ENCODE peak calls at places on chromosomes 16 and 17, in four cellular contexts. W is K562, D is H1, R is GM12878. I is an unnamed sample.
A peak's percentile ranks its signal among the peaks of the same experiment; 100 is the strongest.

GRCh38 chr16:12721841-12722467 is 81.7 kb downstream of the CPPED1 start:
- DNase-seq in W (no peak), R (no peak), D (no peak), I (no peak)

GRCh38 chr16:68406458-68407041 is 41.8 kb downstream of the SMPD3 start:
- DNase-seq in D (no peak), R (no peak), W (no peak), I (no peak)

GRCh38 chr17:51435641-51436091 is 175.3 kb downstream of the UTP18 start:
- DNase-seq in R (no peak), D (peak; percentile 7), W (peak; percentile 55), I (peak; percentile 85)

GRCh38 chr16:27204232-27204915 is 1.0 kb downstream of the KDM8 start:
- DNase-seq in R (no peak), D (no peak), W (no peak), I (peak; percentile 13)

GRCh38 chr17:17206149-17206912 is at the start of gene PLD6:
- DNase-seq in R (peak; percentile 72), D (no peak), W (peak; percentile 88), I (peak; percentile 69)

GRCh38 chr16:89442588-89442987 is 47.8 kb downstream of the ANKRD11 start:
- DNase-seq in W (no peak), R (no peak), D (no peak), I (no peak)

GRCh38 chr17:81044764-81045589 is 10.0 kb downstream of the BAIAP2 start:
- DNase-seq in W (no peak), R (no peak), D (no peak), I (no peak)

GRCh38 chr17:71398706-71399620 is 721.9 kb upstream of the SOX9 start:
- DNase-seq in W (no peak), R (no peak), D (no peak), I (no peak)

GRCh38 chr17:57862990-57863667 is 13.3 kb upstream of the MRPS23 start:
- DNase-seq in W (peak; percentile 79), D (no peak), R (no peak), I (no peak)

GRCh38 chr17:39994448-39994847 is 13.8 kb downstream of the PSMD3 start:
- DNase-seq in D (no peak), R (no peak), W (no peak), I (no peak)

GRCh38 chr17:49554694-49555494 is 20.8 kb upstream of the NXPH3 start:
- DNase-seq in R (no peak), W (peak; percentile 8), D (no peak), I (no peak)

GRCh38 chr17:3888343-3889171 is 4.3 kb downstream of the CAMKK1 start:
- DNase-seq in R (no peak), D (no peak), W (peak; percentile 88), I (peak; percentile 72)

GRCh38 chr17:81142301-81143199 is 22.8 kb upstream of the PVALEF start:
- DNase-seq in R (peak; percentile 5), W (peak; percentile 80), D (peak; percentile 47), I (peak; percentile 76)

GRCh38 chr17:5508855-5509254 is 22.5 kb downstream of the MIS12 start:
- DNase-seq in W (no peak), R (no peak), D (no peak), I (no peak)

GRCh38 chr16:3348547-3349167 is 7.0 kb upstream of the OR2C1 start:
- DNase-seq in R (peak; percentile 24), D (no peak), W (peak; percentile 85), I (no peak)

GRCh38 chr16:57889522-57889921 is 81.4 kb downstream of the CNGB1 start:
- DNase-seq in W (no peak), R (no peak), D (no peak), I (no peak)

GRCh38 chr16:57341441-57342303 is 16.9 kb upstream of the CCL22 start:
- DNase-seq in W (no peak), R (no peak), D (no peak), I (no peak)

GRCh38 chr17:48100160-48100559 is 1.1 kb downstream of the CBX1 start:
- DNase-seq in R (no peak), D (no peak), W (no peak), I (no peak)

GRCh38 chr17:83137523-83137922 is 58.1 kb downstream of the METRNL start:
- DNase-seq in R (no peak), D (no peak), W (no peak), I (no peak)

GRCh38 chr16:67279296-67280089 is at the start of gene PLEKHG4:
- DNase-seq in W (peak; percentile 96), R (peak; percentile 13), D (peak; percentile 27), I (peak; percentile 52)

GRCh38 chr16:68234188-68235104 is 1.5 kb downstream of the ESRP2 start:
- DNase-seq in R (no peak), W (no peak), D (no peak), I (peak; percentile 61)

GRCh38 chr17:30588798-30589247 is 111.6 kb downstream of the GOSR1 start:
- DNase-seq in R (no peak), D (no peak), W (no peak), I (no peak)

GRCh38 chr16:69745232-69745612 is 9.5 kb downstream of the NOB1 start:
- DNase-seq in D (no peak), R (no peak), W (no peak), I (no peak)

GRCh38 chr17:75552425-75552824 is 26.9 kb downstream of the LLGL2 start:
- DNase-seq in W (no peak), D (no peak), R (no peak), I (no peak)

GRCh38 chr16:76226011-76226410 is 51.2 kb upstream of the CNTNAP4 start:
- DNase-seq in R (no peak), D (no peak), W (no peak), I (no peak)

GRCh38 chr17:33290156-33290697 is 2.9 kb downstream of the ASIC2 start:
- DNase-seq in D (no peak), R (no peak), W (no peak), I (no peak)

GRCh38 chr17:29032798-29033197 is 10.1 kb upstream of the PIPOX start:
- DNase-seq in R (no peak), D (no peak), W (no peak), I (no peak)

GRCh38 chr17:62017912-62018311 is 47.2 kb downstream of the MED13 start:
- DNase-seq in D (no peak), W (no peak), R (no peak), I (no peak)

GRCh38 chr16:88298166-88298881 is 84.4 kb upstream of the ZNF469 start:
- DNase-seq in R (no peak), W (no peak), D (no peak), I (no peak)

GRCh38 chr16:23504076-23504452 is 6.2 kb downstream of the GGA2 start:
- DNase-seq in R (no peak), W (no peak), D (no peak), I (no peak)

GRCh38 chr16:86942469-86943175 is 364.3 kb downstream of the FOXL1 start:
- DNase-seq in W (no peak), R (no peak), D (no peak), I (no peak)

GRCh38 chr17:59377410-59377809 is 46.0 kb downstream of the YPEL2 start:
- DNase-seq in W (no peak), D (no peak), R (no peak), I (no peak)

GRCh38 chr17:58394534-58395223 is 22.7 kb downstream of the RNF43 start:
- DNase-seq in R (no peak), D (no peak), W (no peak), I (peak; percentile 95)

GRCh38 chr16:77993111-77993571 is 29.2 kb upstream of the CLEC3A start:
- DNase-seq in R (no peak), W (no peak), D (no peak), I (no peak)

GRCh38 chr17:15213381-15214087 is 51.6 kb downstream of the PMP22 start:
- DNase-seq in R (no peak), W (peak; percentile 30), D (no peak), I (no peak)

GRCh38 chr17:19992803-19993713 is 15.4 kb upstream of the AKAP10 start:
- DNase-seq in D (peak; percentile 93), R (peak; percentile 20), W (peak; percentile 53), I (peak; percentile 89)

GRCh38 chr17:343211-343610 is 9.4 kb downstream of the RPH3AL start:
- DNase-seq in R (no peak), W (no peak), D (no peak), I (no peak)

DNA sequence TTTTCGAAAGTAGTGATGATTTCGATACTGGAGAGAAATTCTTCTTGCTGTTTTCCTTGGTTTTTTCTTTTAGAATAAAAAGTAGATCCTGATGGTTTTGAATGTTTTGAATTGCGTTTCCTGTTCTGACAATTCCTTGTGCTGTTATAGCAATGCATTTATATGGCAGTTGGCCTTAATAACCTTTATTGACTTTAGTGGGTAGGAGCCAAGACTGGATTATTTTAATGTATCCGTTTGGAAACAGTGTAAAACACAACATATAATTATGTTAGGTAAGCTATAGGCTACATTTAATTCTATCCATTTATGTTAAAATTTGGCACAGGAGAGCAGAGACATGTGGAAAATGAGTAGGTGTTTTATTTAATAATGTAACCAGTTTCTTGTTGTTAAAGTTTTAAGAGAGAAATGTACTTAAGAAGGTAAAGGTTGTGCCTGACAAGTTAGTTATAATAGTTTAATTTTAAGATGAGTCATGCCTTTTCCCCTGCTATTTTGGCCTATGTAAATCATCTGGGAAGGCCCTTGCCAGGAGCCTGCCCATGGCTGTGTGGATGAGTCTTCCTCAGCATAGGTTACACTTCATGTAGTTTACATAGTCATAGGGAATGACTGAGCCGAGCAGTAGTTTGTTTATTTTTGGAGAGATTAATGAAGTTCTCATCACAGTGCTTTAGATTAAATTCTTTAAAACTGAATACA is 189.9 kb downstream of the FTO start:
- DNase-seq in W (no peak), R (no peak), D (no peak), I (no peak)
- TF ChIP-seq EGR1 in W (no peak), R (no peak), D (no peak), I (no peak)

DNA sequence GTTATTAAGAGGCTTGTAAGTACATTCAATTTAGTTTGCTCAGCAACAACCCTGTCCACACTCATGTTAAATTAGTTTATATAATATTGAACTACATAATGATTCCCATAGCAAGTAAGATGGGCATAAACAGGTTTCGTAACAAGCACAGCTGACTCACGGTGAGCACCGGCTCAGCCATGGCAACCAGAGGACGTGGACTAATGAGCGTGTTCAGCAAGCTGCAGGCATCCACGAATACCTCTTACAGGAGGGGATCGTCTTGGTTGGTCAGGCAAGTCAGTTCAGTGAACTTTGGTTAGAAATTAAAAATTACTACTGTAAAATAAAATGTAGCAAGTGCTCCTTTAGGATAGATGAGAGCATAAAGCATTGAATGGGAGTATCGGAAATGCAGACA is 58.4 kb downstream of the ELAC2 start:
- DNase-seq in D (no peak), W (no peak), R (no peak), I (no peak)
- TF ChIP-seq CTCF in D (no peak), W (no peak), R (no peak), I (no peak)

GRCh38 chr16:48612621-48613020 is 2.6 kb upstream of the N4BP1 start:
- DNase-seq in D (no peak), R (no peak), W (no peak), I (no peak)
- TF ChIP-seq EGR1 in D (no peak), R (no peak), W (no peak), I (no peak)

DNA sequence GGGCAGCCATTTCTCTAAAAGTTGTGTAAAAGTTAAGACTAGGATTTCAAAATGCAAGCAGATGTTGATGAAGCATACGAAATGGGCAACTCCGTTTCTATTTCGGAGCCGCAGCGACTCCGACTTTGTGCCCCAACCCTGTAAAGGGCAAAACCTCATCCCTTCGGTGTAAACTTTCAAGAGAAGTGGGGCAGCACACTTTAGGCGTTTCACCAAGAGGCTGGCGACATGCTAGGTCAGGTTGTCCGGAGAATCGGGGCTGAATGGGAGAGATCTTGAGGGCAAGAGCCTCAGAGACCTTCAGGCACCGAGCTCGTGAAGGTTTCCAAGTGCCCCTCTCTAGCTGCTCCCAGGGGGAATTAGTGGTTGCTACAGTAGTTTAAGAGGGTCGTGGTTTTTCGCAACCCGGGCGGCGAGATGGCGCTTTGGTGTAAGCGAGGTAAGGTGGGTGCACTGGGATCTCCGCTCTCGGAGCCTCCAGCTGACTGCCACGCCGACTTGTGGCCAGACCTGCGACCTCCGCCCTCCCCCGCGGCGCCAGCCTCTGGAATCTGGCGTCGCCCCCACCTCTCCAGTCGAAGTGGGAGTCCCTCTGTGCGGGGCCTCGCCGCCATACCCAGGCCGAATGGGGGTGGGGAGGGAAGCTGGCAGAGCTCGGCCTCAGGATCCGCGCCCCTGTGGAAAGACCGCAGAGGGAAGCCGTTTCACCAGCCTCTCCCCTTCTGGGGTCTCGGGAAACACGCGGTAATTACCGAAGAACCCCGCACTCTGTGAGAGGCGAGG is 979 bp upstream of the HEXIM2 start:
- DNase-seq in D (no peak), R (no peak), W (peak; percentile 70), I (no peak)
- TF ChIP-seq CTCF in D (peak; percentile 62), R (no peak), W (peak; percentile 53), I (peak; percentile 9)

I was measured in HCT116.